ENCODE peak calls at places on chromosomes 2 and 18, in five cellular contexts. One of them, this sample, is unnamed.

GRCh38 chr2:52334185-52334584 is 1302.3 kb upstream of the NRXN1 start:
- DNase-seq in suprapubic skin: no peak
- DNase-seq in left lung: no peak
- DNase-seq in adrenal gland: no peak
- DNase-seq in lower lobe of right lung: no peak
- DNase-seq in this sample: no peak

GRCh38 chr18:9334351-9335254 is at the start of gene TWSG1:
- DNase-seq in lower lobe of right lung: peak
- DNase-seq in suprapubic skin: peak
- DNase-seq in left lung: peak
- DNase-seq in adrenal gland: peak
- DNase-seq in this sample: peak

GRCh38 chr2:65464604-65465003 is 32.2 kb upstream of the SPRED2 start:
- DNase-seq in suprapubic skin: no peak
- DNase-seq in lower lobe of right lung: no peak
- DNase-seq in left lung: no peak
- DNase-seq in adrenal gland: no peak
- DNase-seq in this sample: no peak

GRCh38 chr2:169035887-169036286 is 4.8 kb upstream of the ABCB11 start:
- DNase-seq in left lung: no peak
- DNase-seq in adrenal gland: no peak
- DNase-seq in lower lobe of right lung: no peak
- DNase-seq in suprapubic skin: no peak
- DNase-seq in this sample: no peak

GRCh38 chr2:113757059-113757657 is 716 bp upstream of the SLC35F5 start:
- DNase-seq in lower lobe of right lung: peak
- DNase-seq in left lung: no peak
- DNase-seq in adrenal gland: no peak
- DNase-seq in suprapubic skin: no peak
- DNase-seq in this sample: no peak

GRCh38 chr2:172234716-172235661 is 132.3 kb upstream of the DLX2 start:
- DNase-seq in suprapubic skin: no peak
- DNase-seq in adrenal gland: no peak
- DNase-seq in lower lobe of right lung: no peak
- DNase-seq in left lung: no peak
- DNase-seq in this sample: no peak

GRCh38 chr18:47163241-47163640 is 12.9 kb downstream of the IER3IP1 start:
- DNase-seq in lower lobe of right lung: no peak
- DNase-seq in adrenal gland: no peak
- DNase-seq in left lung: no peak
- DNase-seq in suprapubic skin: no peak
- DNase-seq in this sample: no peak

GRCh38 chr18:13120967-13121586 is 97.5 kb upstream of the LDLRAD4 start:
- DNase-seq in suprapubic skin: no peak
- DNase-seq in lower lobe of right lung: no peak
- DNase-seq in adrenal gland: no peak
- DNase-seq in left lung: no peak
- DNase-seq in this sample: no peak

GRCh38 chr2:110828330-110828729 is 96.0 kb downstream of the ACOXL start:
- DNase-seq in suprapubic skin: no peak
- DNase-seq in adrenal gland: no peak
- DNase-seq in lower lobe of right lung: no peak
- DNase-seq in left lung: no peak
- DNase-seq in this sample: no peak

GRCh38 chr2:95315801-95316411 is 18.8 kb downstream of the KCNIP3 start:
- DNase-seq in suprapubic skin: no peak
- DNase-seq in lower lobe of right lung: no peak
- DNase-seq in adrenal gland: no peak
- DNase-seq in left lung: no peak
- DNase-seq in this sample: no peak

GRCh38 chr2:97857553-97857952 is 138.2 kb downstream of the TMEM131 start:
- DNase-seq in left lung: no peak
- DNase-seq in adrenal gland: no peak
- DNase-seq in suprapubic skin: no peak
- DNase-seq in lower lobe of right lung: no peak
- DNase-seq in this sample: no peak

GRCh38 chr2:162013514-162014205 is 60.4 kb downstream of the DPP4 start:
- DNase-seq in adrenal gland: no peak
- DNase-seq in lower lobe of right lung: no peak
- DNase-seq in left lung: no peak
- DNase-seq in suprapubic skin: no peak
- DNase-seq in this sample: no peak

GRCh38 chr18:57143265-57143664 is 3.6 kb upstream of the BOD1L2 start:
- DNase-seq in left lung: no peak
- DNase-seq in lower lobe of right lung: no peak
- DNase-seq in suprapubic skin: no peak
- DNase-seq in adrenal gland: no peak
- DNase-seq in this sample: no peak

GRCh38 chr2:18477333-18477732 is 83.1 kb downstream of the RDH14 start:
- DNase-seq in left lung: no peak
- DNase-seq in suprapubic skin: no peak
- DNase-seq in adrenal gland: no peak
- DNase-seq in lower lobe of right lung: no peak
- DNase-seq in this sample: no peak

GRCh38 chr2:157466764-157467163 is 22.9 kb upstream of the CYTIP start:
- DNase-seq in left lung: no peak
- DNase-seq in lower lobe of right lung: no peak
- DNase-seq in adrenal gland: no peak
- DNase-seq in suprapubic skin: no peak
- DNase-seq in this sample: no peak

GRCh38 chr2:72638600-72639211 is 187.1 kb downstream of the EXOC6B start:
- DNase-seq in adrenal gland: no peak
- DNase-seq in lower lobe of right lung: no peak
- DNase-seq in left lung: no peak
- DNase-seq in suprapubic skin: no peak
- DNase-seq in this sample: no peak

GRCh38 chr2:195318440-195319111 is 338.4 kb upstream of the SLC39A10 start:
- DNase-seq in lower lobe of right lung: no peak
- DNase-seq in adrenal gland: peak
- DNase-seq in suprapubic skin: no peak
- DNase-seq in left lung: no peak
- DNase-seq in this sample: no peak

GRCh38 chr2:1744446-1745170 is at the start of gene PXDN:
- DNase-seq in left lung: no peak
- DNase-seq in suprapubic skin: peak
- DNase-seq in adrenal gland: peak
- DNase-seq in lower lobe of right lung: no peak
- DNase-seq in this sample: no peak

GRCh38 chr2:155109527-155109926 is 411.0 kb downstream of the KCNJ3 start:
- DNase-seq in lower lobe of right lung: no peak
- DNase-seq in adrenal gland: no peak
- DNase-seq in left lung: no peak
- DNase-seq in suprapubic skin: no peak
- DNase-seq in this sample: no peak

GRCh38 chr18:9559253-9559652 is 55.1 kb downstream of the PPP4R1 start:
- DNase-seq in left lung: no peak
- DNase-seq in lower lobe of right lung: no peak
- DNase-seq in suprapubic skin: no peak
- DNase-seq in adrenal gland: no peak
- DNase-seq in this sample: no peak

GRCh38 chr2:127079358-127079920 is 27.5 kb downstream of the BIN1 start:
- DNase-seq in lower lobe of right lung: no peak
- DNase-seq in adrenal gland: no peak
- DNase-seq in left lung: no peak
- DNase-seq in suprapubic skin: no peak
- DNase-seq in this sample: no peak

GRCh38 chr2:113357071-113357470 is 78.3 kb upstream of the PAX8 start:
- DNase-seq in lower lobe of right lung: no peak
- DNase-seq in adrenal gland: no peak
- DNase-seq in left lung: no peak
- DNase-seq in suprapubic skin: no peak
- DNase-seq in this sample: no peak

GRCh38 chr2:15278296-15278695 is 282.8 kb downstream of the NBAS start:
- DNase-seq in suprapubic skin: no peak
- DNase-seq in left lung: no peak
- DNase-seq in lower lobe of right lung: no peak
- DNase-seq in adrenal gland: no peak
- DNase-seq in this sample: no peak

GRCh38 chr2:193469251-193469650 is 1274.5 kb upstream of the TMEFF2 start:
- DNase-seq in left lung: no peak
- DNase-seq in lower lobe of right lung: no peak
- DNase-seq in suprapubic skin: no peak
- DNase-seq in adrenal gland: no peak
- DNase-seq in this sample: no peak

GRCh38 chr2:230872968-230873669 is 8.4 kb downstream of the ITM2C start:
- DNase-seq in suprapubic skin: peak
- DNase-seq in adrenal gland: no peak
- DNase-seq in left lung: no peak
- DNase-seq in lower lobe of right lung: no peak
- DNase-seq in this sample: no peak

GRCh38 chr2:23602113-23602512 is 217.1 kb downstream of the KLHL29 start:
- DNase-seq in adrenal gland: peak
- DNase-seq in suprapubic skin: no peak
- DNase-seq in lower lobe of right lung: no peak
- DNase-seq in left lung: no peak
- DNase-seq in this sample: no peak

GRCh38 chr2:195106681-195107380 is 550.2 kb upstream of the SLC39A10 start:
- DNase-seq in suprapubic skin: no peak
- DNase-seq in left lung: no peak
- DNase-seq in lower lobe of right lung: no peak
- DNase-seq in adrenal gland: no peak
- DNase-seq in this sample: no peak

GRCh38 chr2:26033270-26033768 is 565 bp upstream of the RAB10 start:
- DNase-seq in adrenal gland: peak
- DNase-seq in suprapubic skin: peak
- DNase-seq in left lung: peak
- DNase-seq in lower lobe of right lung: peak
- DNase-seq in this sample: no peak

GRCh38 chr2:12988279-12988678 is 271.5 kb downstream of the TRIB2 start:
- DNase-seq in suprapubic skin: no peak
- DNase-seq in lower lobe of right lung: no peak
- DNase-seq in adrenal gland: no peak
- DNase-seq in left lung: no peak
- DNase-seq in this sample: no peak

GRCh38 chr2:12987246-12987645 is 270.5 kb downstream of the TRIB2 start:
- DNase-seq in suprapubic skin: no peak
- DNase-seq in lower lobe of right lung: no peak
- DNase-seq in left lung: no peak
- DNase-seq in adrenal gland: no peak
- DNase-seq in this sample: no peak

GRCh38 chr2:12990523-12990922 is 273.8 kb downstream of the TRIB2 start:
- DNase-seq in adrenal gland: no peak
- DNase-seq in suprapubic skin: no peak
- DNase-seq in lower lobe of right lung: no peak
- DNase-seq in left lung: no peak
- DNase-seq in this sample: no peak
- TF ChIP-seq CTCF in adrenal gland: peak
- TF ChIP-seq CTCF in suprapubic skin: no peak
- TF ChIP-seq CTCF in lower lobe of right lung: no peak
- TF ChIP-seq CTCF in left lung: no peak
- TF ChIP-seq CTCF in this sample: peak

GRCh38 chr2:59932341-59932740 is 621.1 kb downstream of the BCL11A start:
- DNase-seq in suprapubic skin: no peak
- DNase-seq in left lung: no peak
- DNase-seq in adrenal gland: no peak
- DNase-seq in lower lobe of right lung: no peak
- DNase-seq in this sample: no peak
- TF ChIP-seq CTCF in suprapubic skin: no peak
- TF ChIP-seq CTCF in left lung: no peak
- TF ChIP-seq CTCF in adrenal gland: no peak
- TF ChIP-seq CTCF in lower lobe of right lung: no peak
- TF ChIP-seq CTCF in this sample: no peak

GRCh38 chr2:235112365-235112764 is 160.5 kb downstream of the SH3BP4 start:
- DNase-seq in suprapubic skin: no peak
- DNase-seq in left lung: no peak
- DNase-seq in lower lobe of right lung: no peak
- DNase-seq in adrenal gland: no peak
- DNase-seq in this sample: no peak
- TF ChIP-seq CTCF in suprapubic skin: no peak
- TF ChIP-seq CTCF in left lung: no peak
- TF ChIP-seq CTCF in lower lobe of right lung: no peak
- TF ChIP-seq CTCF in adrenal gland: no peak
- TF ChIP-seq CTCF in this sample: no peak

DNA sequence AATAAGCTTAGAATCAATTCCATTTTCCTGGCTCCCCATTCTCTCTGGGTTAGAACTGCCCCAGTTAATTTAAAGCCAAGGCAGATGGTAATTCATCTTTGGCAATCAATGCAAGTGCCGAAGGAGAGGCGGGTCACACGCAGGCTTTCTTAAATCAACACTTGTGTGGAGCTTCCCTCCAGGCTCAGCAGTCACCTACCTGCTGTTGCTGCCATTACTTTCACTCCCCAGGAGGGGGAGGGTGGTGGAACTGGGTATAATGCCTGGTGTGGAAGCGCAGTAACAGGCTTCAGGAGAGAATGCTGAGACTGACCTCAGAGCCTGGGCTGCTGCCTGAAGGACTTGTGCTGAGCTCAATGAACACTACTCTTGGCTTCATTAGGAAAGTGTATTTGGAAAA is 19.2 kb downstream of the TTR start:
- DNase-seq in lower lobe of right lung: no peak
- DNase-seq in left lung: no peak
- DNase-seq in adrenal gland: no peak
- DNase-seq in suprapubic skin: no peak
- DNase-seq in this sample: no peak
- TF ChIP-seq CTCF in lower lobe of right lung: no peak
- TF ChIP-seq CTCF in left lung: no peak
- TF ChIP-seq CTCF in adrenal gland: peak
- TF ChIP-seq CTCF in suprapubic skin: no peak
- TF ChIP-seq CTCF in this sample: no peak

DNA sequence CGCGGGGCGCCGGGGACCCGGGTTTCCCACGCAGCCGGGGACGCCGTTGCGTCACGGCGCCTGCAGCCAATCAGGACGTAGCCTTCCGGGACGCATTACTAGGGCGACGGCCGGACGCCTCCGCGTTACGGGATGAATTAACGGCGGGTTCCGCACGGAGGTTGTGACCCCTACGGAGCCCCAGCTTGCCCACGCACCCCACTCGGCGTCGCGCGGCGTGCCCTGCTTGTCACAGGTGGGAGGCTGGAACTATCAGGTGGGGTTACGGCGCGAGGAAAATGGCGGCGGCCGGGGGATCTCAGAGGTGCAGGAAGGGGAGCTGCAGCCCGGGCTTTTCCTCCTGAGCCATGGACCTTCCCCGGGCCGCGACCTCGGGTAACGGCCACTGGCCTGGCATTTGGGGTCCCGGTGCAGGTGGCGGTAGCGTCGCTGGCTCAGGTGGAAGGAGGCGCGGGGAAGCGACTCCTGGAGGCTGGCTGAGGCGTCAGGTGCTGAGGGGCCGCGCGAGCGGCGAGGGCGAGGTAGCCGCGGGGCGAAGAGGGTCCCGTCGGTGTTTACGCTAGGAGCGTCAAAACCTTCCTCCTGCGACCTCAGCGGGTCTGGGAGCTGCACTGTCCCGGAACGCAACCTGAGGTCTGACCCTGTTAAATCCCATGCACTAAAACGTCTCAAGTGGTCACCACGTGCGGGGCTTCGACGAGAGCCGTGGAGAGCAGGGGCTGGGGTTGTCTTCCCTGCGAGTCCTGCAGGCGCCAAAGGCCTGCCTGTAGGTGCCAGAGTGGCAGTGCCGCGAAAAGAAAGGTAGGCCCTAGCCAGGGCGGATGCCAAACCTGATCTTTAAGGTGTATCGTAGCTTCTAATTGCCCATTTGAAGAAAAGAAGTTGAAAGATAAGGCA is at the start of gene LCLAT1:
- DNase-seq in left lung: peak
- DNase-seq in lower lobe of right lung: peak
- DNase-seq in suprapubic skin: peak
- DNase-seq in adrenal gland: peak
- DNase-seq in this sample: peak
- TF ChIP-seq CTCF in left lung: no peak
- TF ChIP-seq CTCF in lower lobe of right lung: no peak
- TF ChIP-seq CTCF in suprapubic skin: no peak
- TF ChIP-seq CTCF in adrenal gland: no peak
- TF ChIP-seq CTCF in this sample: no peak

This sample was measured in CD14-positive monocyte.